ENCODE peak calls at places on chromosome 10, in nine cellular contexts. G, P, Z, B, C, Y, I, K and V are unnamed samples.

GRCh38 chr10:100508691-100509150 is 10.9 kb downstream of the SEC31B start:
- DNase-seq in G (no peak), P (peak), Z (peak), B (no peak), C (no peak), Y (no peak), I (peak), K (peak), V (no peak)

GRCh38 chr10:129892571-129893045 is 71.5 kb downstream of the EBF3 start:
- DNase-seq in G (no peak), P (no peak), Z (no peak), B (no peak), C (no peak), Y (no peak), I (no peak), K (no peak), V (no peak)

GRCh38 chr10:106481598-106481997 is 682.9 kb downstream of the SORCS1 start:
- DNase-seq in G (no peak), P (no peak), Z (no peak), B (no peak), C (no peak), Y (no peak), I (no peak), K (no peak), V (no peak)

GRCh38 chr10:52106895-52107294 is 207.2 kb upstream of the DKK1 start:
- DNase-seq in G (no peak), P (no peak), Z (no peak), B (no peak), C (no peak), Y (peak), I (no peak), K (no peak), V (no peak)

GRCh38 chr10:6669269-6669859 is 89.3 kb upstream of the PRKCQ start:
- DNase-seq in G (no peak), P (peak), Z (peak), B (no peak), C (no peak), Y (no peak), I (no peak), K (peak), V (no peak)

GRCh38 chr10:93746844-93747284 is 10.9 kb upstream of the LGI1 start:
- DNase-seq in G (no peak), P (peak), Z (peak), B (no peak), C (no peak), Y (peak), I (no peak), K (peak), V (no peak)

GRCh38 chr10:22655312-22655973 is 58.9 kb downstream of the PIP4K2A start:
- DNase-seq in G (no peak), P (no peak), Z (peak), B (no peak), C (peak), Y (no peak), I (peak), K (peak), V (no peak)

GRCh38 chr10:112986791-112987190 is 36.7 kb downstream of the TCF7L2 start:
- DNase-seq in G (no peak), P (no peak), Z (no peak), B (no peak), C (no peak), Y (no peak), I (no peak), K (no peak), V (no peak)

GRCh38 chr10:119360181-119360921 is 153.0 kb downstream of the GRK5 start:
- DNase-seq in G (no peak), P (no peak), Z (no peak), B (no peak), C (peak), Y (no peak), I (no peak), K (no peak), V (no peak)

GRCh38 chr10:74008212-74008731 is 10.4 kb downstream of the VCL start:
- DNase-seq in G (no peak), P (peak), Z (peak), B (no peak), C (peak), Y (peak), I (no peak), K (peak), V (no peak)

GRCh38 chr10:3774018-3774813 is 10.8 kb downstream of the KLF6 start:
- DNase-seq in G (no peak), P (no peak), Z (peak), B (no peak), C (no peak), Y (peak), I (no peak), K (no peak), V (no peak)

GRCh38 chr10:101602767-101603398 is 14.8 kb downstream of the DPCD start:
- DNase-seq in G (peak), P (peak), Z (peak), B (peak), C (peak), Y (peak), I (peak), K (peak), V (peak)

GRCh38 chr10:65416094-65416493 is 1509.7 kb upstream of the LRRTM3 start:
- DNase-seq in G (no peak), P (no peak), Z (no peak), B (no peak), C (no peak), Y (no peak), I (no peak), K (no peak), V (no peak)

GRCh38 chr10:97640868-97641811 is 669 bp downstream of the PI4K2A start:
- DNase-seq in G (no peak), P (peak), Z (peak), B (no peak), C (peak), Y (peak), I (peak), K (peak), V (peak)

GRCh38 chr10:129057856-129058663 is 409.0 kb upstream of the MGMT start:
- DNase-seq in G (no peak), P (no peak), Z (no peak), B (no peak), C (peak), Y (no peak), I (no peak), K (no peak), V (peak)

GRCh38 chr10:55183993-55184392 is 383.0 kb upstream of the PCDH15 start:
- DNase-seq in G (no peak), P (no peak), Z (peak), B (no peak), C (no peak), Y (no peak), I (no peak), K (no peak), V (no peak)

GRCh38 chr10:120336910-120337540 is 120.0 kb upstream of the PLPP4 start:
- DNase-seq in G (no peak), P (peak), Z (peak), B (no peak), C (peak), Y (no peak), I (peak), K (no peak), V (peak)

GRCh38 chr10:50596897-50597296 is 26.9 kb downstream of the SGMS1 start:
- DNase-seq in G (no peak), P (no peak), Z (no peak), B (no peak), C (no peak), Y (no peak), I (no peak), K (no peak), V (no peak)

GRCh38 chr10:5033061-5033770 is 29.6 kb upstream of the AKR1C2 start:
- DNase-seq in G (no peak), P (no peak), Z (peak), B (no peak), C (no peak), Y (peak), I (no peak), K (peak), V (no peak)

GRCh38 chr10:51683031-51683830 is 16.2 kb downstream of the CSTF2T start:
- DNase-seq in G (no peak), P (no peak), Z (no peak), B (no peak), C (no peak), Y (no peak), I (no peak), K (peak), V (no peak)

GRCh38 chr10:123689880-123690279 is 23.7 kb downstream of the GPR26 start:
- DNase-seq in G (no peak), P (no peak), Z (no peak), B (no peak), C (no peak), Y (no peak), I (no peak), K (no peak), V (no peak)

GRCh38 chr10:95518455-95519131 is 42.6 kb downstream of the SORBS1 start:
- DNase-seq in G (no peak), P (no peak), Z (no peak), B (no peak), C (no peak), Y (no peak), I (no peak), K (no peak), V (no peak)

GRCh38 chr10:63711866-63712716 is 190.9 kb downstream of the REEP3 start:
- DNase-seq in G (peak), P (no peak), Z (peak), B (peak), C (no peak), Y (peak), I (no peak), K (peak), V (no peak)

GRCh38 chr10:6054884-6055283 is 7.3 kb downstream of the IL2RA start:
- DNase-seq in G (no peak), P (no peak), Z (no peak), B (no peak), C (no peak), Y (no peak), I (no peak), K (no peak), V (no peak)

GRCh38 chr10:52653510-52653909 is 119.1 kb downstream of the MBL2 start:
- DNase-seq in G (no peak), P (no peak), Z (no peak), B (no peak), C (no peak), Y (no peak), I (no peak), K (no peak), V (no peak)

GRCh38 chr10:5526691-5527331 is 2.0 kb downstream of the CALML3 start:
- DNase-seq in G (peak), P (no peak), Z (no peak), B (no peak), C (no peak), Y (peak), I (no peak), K (no peak), V (no peak)

GRCh38 chr10:118922972-118923371 is 106.5 kb upstream of the NANOS1 start:
- DNase-seq in G (no peak), P (no peak), Z (no peak), B (no peak), C (no peak), Y (no peak), I (no peak), K (no peak), V (no peak)

GRCh38 chr10:52447931-52448353 is 133.9 kb downstream of the DKK1 start:
- DNase-seq in G (no peak), P (no peak), Z (no peak), B (no peak), C (no peak), Y (no peak), I (no peak), K (no peak), V (no peak)

GRCh38 chr10:22874189-22874854 is 53.5 kb upstream of the ARMC3 start:
- DNase-seq in G (no peak), P (no peak), Z (no peak), B (no peak), C (no peak), Y (no peak), I (no peak), K (no peak), V (no peak)

GRCh38 chr10:42367532-42368230 is 270.7 kb downstream of the ZNF33B start:
- DNase-seq in G (peak), P (peak), Z (peak), B (peak), C (no peak), Y (peak), I (no peak), K (peak), V (peak)

DNA sequence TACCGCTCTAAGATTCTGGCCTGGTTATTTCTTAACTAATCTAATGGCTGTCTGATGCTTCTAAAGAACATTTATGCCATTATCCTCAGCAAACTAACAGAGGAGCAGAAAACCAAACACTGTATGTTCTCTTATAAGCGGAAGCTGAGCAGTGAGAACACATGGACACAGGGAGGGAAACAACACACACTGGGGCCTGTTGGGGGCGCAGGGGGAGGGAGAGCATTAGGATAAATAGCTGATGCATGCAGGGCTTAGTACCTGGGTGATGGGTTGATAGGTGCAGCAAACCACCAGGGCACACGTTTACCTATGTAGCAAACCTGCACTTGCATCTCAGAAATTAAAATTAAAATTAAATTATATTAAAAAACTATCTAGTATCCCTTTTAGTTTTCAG is 853.5 kb downstream of the GATA3 start:
- DNase-seq in G (no peak), P (no peak), Z (no peak), B (no peak), C (no peak), Y (no peak), I (peak), K (no peak), V (no peak)
- TF ChIP-seq CTCF in G (no peak), P (no peak), Z (no peak), B (no peak), C (no peak), Y (no peak), I (no peak), K (no peak), V (no peak)

GRCh38 chr10:84216834-84217233 is 8.5 kb downstream of the LRIT2 start:
- DNase-seq in G (no peak), P (no peak), Z (no peak), B (no peak), C (no peak), Y (no peak), I (no peak), K (no peak), V (no peak)

GRCh38 chr10:84213076-84213475 is 12.3 kb downstream of the LRIT2 start:
- DNase-seq in G (no peak), P (no peak), Z (no peak), B (no peak), C (no peak), Y (no peak), I (no peak), K (no peak), V (no peak)

GRCh38 chr10:84212015-84212414 is 13.3 kb downstream of the LRIT2 start:
- DNase-seq in G (no peak), P (no peak), Z (no peak), B (no peak), C (no peak), Y (no peak), I (no peak), K (no peak), V (no peak)

GRCh38 chr10:84214046-84214572 is 11.2 kb downstream of the LRIT2 start:
- DNase-seq in G (no peak), P (no peak), Z (no peak), B (no peak), C (no peak), Y (no peak), I (no peak), K (no peak), V (no peak)

DNA sequence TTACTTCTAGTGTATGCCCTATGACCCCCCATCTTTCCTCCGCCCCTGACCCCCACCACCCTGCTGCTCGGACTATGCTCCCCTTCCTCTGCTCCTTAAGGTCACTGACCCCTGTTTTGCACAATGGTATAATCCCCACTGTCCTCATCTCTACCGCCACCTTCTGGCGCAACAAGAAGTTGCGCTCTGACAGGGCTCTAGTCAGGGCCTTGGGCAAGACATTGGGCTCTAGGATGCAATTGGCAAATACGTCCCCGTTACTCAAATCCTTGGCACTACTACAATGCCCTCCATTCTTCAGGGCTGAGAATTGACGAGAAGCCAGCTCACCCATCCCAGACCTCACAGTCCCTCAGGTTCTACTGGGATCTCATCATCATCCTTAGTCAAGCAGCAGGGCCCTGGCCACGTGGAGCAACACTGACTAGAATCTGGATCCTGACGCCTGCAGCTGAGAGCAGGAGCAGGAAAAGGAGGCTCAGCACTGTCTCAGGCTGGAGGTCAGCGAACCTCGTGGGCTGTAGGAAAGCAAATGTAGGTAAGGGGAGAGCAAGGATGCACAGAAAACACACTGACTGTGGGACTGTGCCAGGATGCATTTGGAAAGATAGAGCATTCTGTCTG is 10.6 kb downstream of the LRIT2 start:
- DNase-seq in G (no peak), P (peak), Z (peak), B (no peak), C (no peak), Y (no peak), I (peak), K (no peak), V (peak)
- TF ChIP-seq CTCF in G (no peak), P (peak), Z (peak), B (peak), C (peak), Y (peak), I (peak), K (peak), V (peak)

GRCh38 chr10:57699944-57700343 is 567.8 kb downstream of the IPMK start:
- DNase-seq in G (no peak), P (no peak), Z (no peak), B (no peak), C (no peak), Y (no peak), I (no peak), K (no peak), V (no peak)
- TF ChIP-seq CTCF in G (no peak), P (no peak), Z (no peak), B (no peak), C (no peak), Y (no peak), I (no peak), K (no peak), V (no peak)

GRCh38 chr10:11682267-11682683 is 59.9 kb upstream of the ECHDC3 start:
- DNase-seq in G (no peak), P (no peak), Z (no peak), B (no peak), C (no peak), Y (peak), I (no peak), K (no peak), V (no peak)
- TF ChIP-seq CTCF in G (no peak), P (no peak), Z (no peak), B (no peak), C (no peak), Y (no peak), I (no peak), K (no peak), V (no peak)

GRCh38 chr10:12720217-12720981 is 281.1 kb downstream of the CCDC3 start:
- DNase-seq in G (no peak), P (no peak), Z (peak), B (no peak), C (no peak), Y (peak), I (no peak), K (peak), V (no peak)

GRCh38 chr10:12719365-12719764 is 282.1 kb downstream of the CCDC3 start:
- DNase-seq in G (no peak), P (no peak), Z (peak), B (no peak), C (no peak), Y (no peak), I (no peak), K (no peak), V (no peak)

GRCh38 chr10:12721334-12721733 is 280.2 kb downstream of the CCDC3 start:
- DNase-seq in G (no peak), P (no peak), Z (no peak), B (no peak), C (no peak), Y (no peak), I (no peak), K (no peak), V (no peak)

GRCh38 chr10:12716042-12716441 is 285.5 kb downstream of the CCDC3 start:
- DNase-seq in G (no peak), P (no peak), Z (no peak), B (no peak), C (no peak), Y (no peak), I (no peak), K (no peak), V (no peak)

GRCh38 chr10:12717981-12718707 is 283.4 kb downstream of the CCDC3 start:
- DNase-seq in G (no peak), P (no peak), Z (peak), B (no peak), C (no peak), Y (no peak), I (no peak), K (no peak), V (no peak)
- TF ChIP-seq CTCF in G (no peak), P (no peak), Z (peak), B (no peak), C (no peak), Y (no peak), I (peak), K (no peak), V (no peak)